ENCODE peak calls at places on chromosomes 7 and 10, in nine cellular contexts. Z, V, C, E, W, U, N, R and X are unnamed samples. For H3K27me3 and H3K4me1, the result is how much of the 10 kb centered on the place peaks cover.

GRCh38 chr10:98790817-98791216 is 344.1 kb upstream of the HPS1 start:
- DNase-seq in Z (no peak), V (no peak), C (peak), E (no peak), W (peak), U (no peak), N (no peak), R (no peak), X (peak)

GRCh38 chr7:134856141-134856540 is 76.7 kb downstream of the CALD1 start:
- DNase-seq in Z (no peak), V (no peak), C (no peak), E (no peak), W (no peak), U (no peak), N (no peak), R (no peak), X (peak)

GRCh38 chr7:37150856-37151255 is 297.8 kb downstream of the ELMO1 start:
- DNase-seq in Z (peak), V (no peak), C (no peak), E (no peak), W (no peak), U (no peak), N (no peak), R (no peak), X (no peak)

GRCh38 chr10:76547352-76547972 is 1090.1 kb downstream of the KCNMA1 start:
- DNase-seq in Z (peak), V (peak), C (peak), E (peak), W (peak), U (peak), N (peak), R (peak), X (peak)

GRCh38 chr7:70694357-70694908 is 437.5 kb upstream of the GALNT17 start:
- DNase-seq in Z (peak), V (peak), C (peak), E (no peak), W (peak), U (no peak), N (no peak), R (peak), X (peak)

GRCh38 chr7:31249671-31250070 is 90.9 kb downstream of the NEUROD6 start:
- DNase-seq in Z (peak), V (no peak), C (no peak), E (no peak), W (no peak), U (no peak), N (no peak), R (no peak), X (no peak)

GRCh38 chr7:44760034-44760580 is 11.5 kb downstream of the ZMIZ2 start:
- DNase-seq in Z (peak), V (no peak), C (no peak), E (no peak), W (no peak), U (no peak), N (no peak), R (no peak), X (no peak)

GRCh38 chr7:80230327-80230726 is 95.7 kb downstream of the GNAI1 start:
- DNase-seq in Z (no peak), V (no peak), C (no peak), E (no peak), W (no peak), U (no peak), N (no peak), R (no peak), X (no peak)

GRCh38 chr10:28314211-28314610 is 11.3 kb upstream of the MPP7 start:
- DNase-seq in Z (no peak), V (no peak), C (no peak), E (no peak), W (no peak), U (no peak), N (no peak), R (no peak), X (no peak)

GRCh38 chr10:52644678-52645434 is 127.7 kb downstream of the MBL2 start:
- DNase-seq in Z (peak), V (no peak), C (peak), E (peak), W (peak), U (peak), N (no peak), R (peak), X (peak)

GRCh38 chr10:129962092-129962494 is 2.0 kb downstream of the EBF3 start:
- DNase-seq in Z (peak), V (no peak), C (no peak), E (no peak), W (no peak), U (no peak), N (peak), R (no peak), X (peak)

GRCh38 chr10:129962558-129963075 is 1.5 kb downstream of the EBF3 start:
- DNase-seq in Z (no peak), V (no peak), C (no peak), E (no peak), W (no peak), U (no peak), N (no peak), R (no peak), X (peak)

GRCh38 chr10:129964611-129965417 is 740 bp upstream of the EBF3 start:
- DNase-seq in Z (peak), V (no peak), C (no peak), E (no peak), W (no peak), U (no peak), N (peak), R (no peak), X (no peak)

GRCh38 chr10:129963831-129964501 is at the start of gene EBF3:
- DNase-seq in Z (peak), V (no peak), C (no peak), E (peak), W (peak), U (no peak), N (peak), R (no peak), X (peak)

GRCh38 chr10:129963076-129963830 is 821 bp downstream of the EBF3 start:
- DNase-seq in Z (peak), V (no peak), C (no peak), E (no peak), W (peak), U (no peak), N (peak), R (no peak), X (peak)
- H3K27me3 ChIP-seq in Z (half or more), V (half or more), C (under half), E (under half), W (half or more), U (half or more), N (under half), R (half or more), X (half or more)

GRCh38 chr7:514651-515598 is 4.7 kb downstream of the PDGFA start:
- DNase-seq in Z (peak), V (peak), C (no peak), E (peak), W (no peak), U (no peak), N (no peak), R (no peak), X (peak)
- H3K4me1 ChIP-seq in Z (under half), V (under half), C (under half), E (under half), W (under half), U (under half), N (half or more), R (under half), X (under half)

GRCh38 chr7:25101817-25102216 is 23.2 kb downstream of the CYCS start:
- DNase-seq in Z (no peak), V (no peak), C (no peak), E (no peak), W (no peak), U (no peak), N (no peak), R (no peak), X (peak)

GRCh38 chr7:25095516-25096345 is 29.3 kb downstream of the CYCS start:
- DNase-seq in Z (peak), V (no peak), C (no peak), E (no peak), W (no peak), U (no peak), N (no peak), R (no peak), X (peak)

GRCh38 chr7:25093268-25093802 is 31.7 kb downstream of the CYCS start:
- DNase-seq in Z (peak), V (peak), C (peak), E (peak), W (peak), U (no peak), N (peak), R (peak), X (peak)

GRCh38 chr7:25103766-25104165 is 21.3 kb downstream of the CYCS start:
- DNase-seq in Z (no peak), V (no peak), C (no peak), E (no peak), W (no peak), U (no peak), N (no peak), R (no peak), X (no peak)

GRCh38 chr7:25098096-25099046 is 26.7 kb downstream of the CYCS start:
- DNase-seq in Z (peak), V (peak), C (peak), E (peak), W (peak), U (no peak), N (no peak), R (peak), X (peak)
- TF ChIP-seq CTCF in Z (peak), V (peak), C (peak), E (peak), W (peak), U (peak), N (peak), R (peak), X (peak)

DNA sequence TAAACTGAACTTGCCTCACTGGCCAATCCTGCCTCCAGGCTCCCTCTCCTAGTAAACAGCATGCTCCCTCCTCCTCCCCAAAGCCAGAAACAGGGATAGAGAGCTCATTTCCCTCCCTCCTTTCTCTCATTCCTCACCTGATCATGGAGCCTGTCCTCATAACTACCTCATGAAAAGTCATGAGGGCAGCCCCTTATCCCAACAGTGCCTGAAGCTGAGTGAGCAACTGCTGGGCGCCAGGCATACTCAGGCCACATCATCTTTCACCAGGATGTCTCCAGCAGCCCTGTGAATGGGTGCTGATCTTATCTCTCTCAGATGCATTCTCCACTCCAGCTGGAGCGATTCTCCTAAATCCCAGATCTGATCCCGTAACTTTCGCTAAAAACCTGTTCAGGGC is 307.2 kb downstream of the PRPF18 start:
- DNase-seq in Z (peak), V (no peak), C (no peak), E (no peak), W (no peak), U (no peak), N (no peak), R (no peak), X (no peak)
- H3K27me3 ChIP-seq in Z (under half), V (under half), C (under half), E (under half), W (half or more), U (under half), N (under half), R (under half), X (under half)

GRCh38 chr10:93445978-93446720 is 36.0 kb downstream of the MYOF start:
- DNase-seq in Z (no peak), V (no peak), C (no peak), E (no peak), W (no peak), U (no peak), N (no peak), R (no peak), X (no peak)
- H3K4me1 ChIP-seq in Z (under half), V (under half), C (under half), E (under half), W (under half), U (under half), N (under half), R (under half), X (under half)

DNA sequence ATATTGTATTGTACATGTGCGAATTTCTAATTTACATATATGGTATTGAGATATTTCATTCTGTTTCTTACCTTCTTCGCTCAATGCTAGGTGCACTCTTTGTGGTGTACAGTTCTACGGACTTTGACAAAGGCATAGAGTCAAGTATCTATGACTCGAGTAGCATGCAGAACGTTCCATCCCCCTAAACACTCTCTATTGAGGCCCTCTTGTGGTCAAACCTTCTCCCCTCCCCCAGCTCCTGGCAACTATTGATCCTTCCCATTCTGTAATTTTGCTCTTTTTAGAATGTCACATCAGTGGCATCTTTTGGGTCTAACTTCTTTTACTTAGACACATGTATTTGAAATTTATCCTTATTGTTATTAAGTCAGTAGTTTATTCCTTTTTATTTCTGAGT is 30.7 kb upstream of the GDF10 start:
- DNase-seq in Z (peak), V (no peak), C (no peak), E (no peak), W (no peak), U (no peak), N (no peak), R (no peak), X (peak)
- TF ChIP-seq CTCF in Z (peak), V (no peak), C (no peak), E (peak), W (peak), U (no peak), N (no peak), R (no peak), X (peak)